ENCODE peak calls at places on chromosomes 3 and 15, in eight cellular contexts. G, U, A, F, M, B, R and Y are unnamed samples.

GRCh38 chr3:76011121-76011520 is 225.8 kb upstream of the ZNF717 start:
- DNase-seq in G (no peak), U (no peak), A (no peak), F (no peak), M (no peak), B (no peak), R (no peak), Y (no peak)

GRCh38 chr3:34012102-34012461 is 213.7 kb downstream of the PDCD6IP start:
- DNase-seq in G (peak), U (peak), A (peak), F (no peak), M (no peak), B (no peak), R (peak), Y (no peak)

GRCh38 chr3:7439101-7439500 is 578.2 kb downstream of the GRM7 start:
- DNase-seq in G (no peak), U (no peak), A (no peak), F (no peak), M (no peak), B (no peak), R (no peak), Y (no peak)

GRCh38 chr15:42138968-42139386 is 17.5 kb downstream of the PLA2G4F start:
- DNase-seq in G (no peak), U (no peak), A (no peak), F (no peak), M (no peak), B (no peak), R (no peak), Y (no peak)

GRCh38 chr15:72411544-72411943 is 13.4 kb downstream of the TMEM202 start:
- DNase-seq in G (no peak), U (no peak), A (no peak), F (no peak), M (no peak), B (no peak), R (no peak), Y (no peak)

GRCh38 chr3:66344846-66345578 is 124.2 kb downstream of the SLC25A26 start:
- DNase-seq in G (no peak), U (no peak), A (no peak), F (no peak), M (no peak), B (no peak), R (no peak), Y (no peak)

GRCh38 chr3:138863776-138864113 is 29.0 kb upstream of the PIK3CB start:
- DNase-seq in G (no peak), U (no peak), A (no peak), F (no peak), M (no peak), B (no peak), R (no peak), Y (no peak)

GRCh38 chr3:70963412-70963811 is 620.1 kb downstream of the FOXP1 start:
- DNase-seq in G (no peak), U (no peak), A (no peak), F (peak), M (no peak), B (no peak), R (no peak), Y (no peak)

GRCh38 chr3:128076783-128077624 is 24.8 kb downstream of the SEC61A1 start:
- DNase-seq in G (no peak), U (no peak), A (no peak), F (no peak), M (peak), B (peak), R (no peak), Y (no peak)

GRCh38 chr3:39879581-39879980 is 70.2 kb downstream of the MYRIP start:
- DNase-seq in G (no peak), U (no peak), A (no peak), F (no peak), M (no peak), B (no peak), R (no peak), Y (no peak)